ENCODE peak calls at places on chromosomes 2 and 18, in six cellular contexts. One of them, this sample, is unnamed.

GRCh38 chr2:233794128-233794658 is 16.1 kb downstream of the MROH2A start:
- DNase-seq in tibial artery: no peak
- DNase-seq in NB4: no peak
- DNase-seq in GM12865: no peak
- DNase-seq in left lung: no peak
- DNase-seq in A549: no peak
- DNase-seq in this sample: no peak

GRCh38 chr18:9337875-9338274 is 3.3 kb downstream of the TWSG1 start:
- DNase-seq in left lung: no peak
- DNase-seq in GM12865: peak; percentile 39
- DNase-seq in NB4: peak; percentile 82
- DNase-seq in tibial artery: no peak
- DNase-seq in A549: no peak
- DNase-seq in this sample: no peak

GRCh38 chr18:7568426-7568825 is 1.3 kb downstream of the PTPRM start:
- DNase-seq in A549: no peak
- DNase-seq in GM12865: no peak
- DNase-seq in tibial artery: peak; percentile 34
- DNase-seq in NB4: no peak
- DNase-seq in left lung: peak; percentile 86
- DNase-seq in this sample: peak; percentile 15

GRCh38 chr2:38239452-38239851 is 137.6 kb downstream of the ATL2 start:
- DNase-seq in left lung: no peak
- DNase-seq in GM12865: no peak
- DNase-seq in NB4: no peak
- DNase-seq in tibial artery: no peak
- DNase-seq in A549: no peak
- DNase-seq in this sample: no peak

GRCh38 chr2:95384854-95385569 is 17.5 kb upstream of the FAHD2A start:
- DNase-seq in A549: no peak
- DNase-seq in GM12865: no peak
- DNase-seq in left lung: no peak
- DNase-seq in NB4: no peak
- DNase-seq in tibial artery: peak; percentile 77
- DNase-seq in this sample: no peak

GRCh38 chr2:119009110-119009509 is 67.1 kb downstream of the MARCO start:
- DNase-seq in A549: no peak
- DNase-seq in tibial artery: no peak
- DNase-seq in NB4: no peak
- DNase-seq in left lung: no peak
- DNase-seq in GM12865: no peak
- DNase-seq in this sample: no peak

GRCh38 chr18:70301667-70302066 is 12.8 kb downstream of the SOCS6 start:
- DNase-seq in NB4: no peak
- DNase-seq in A549: no peak
- DNase-seq in left lung: no peak
- DNase-seq in tibial artery: no peak
- DNase-seq in GM12865: no peak
- DNase-seq in this sample: no peak

GRCh38 chr2:207423886-207424285 is 105.9 kb upstream of the CREB1 start:
- DNase-seq in NB4: peak; percentile 89
- DNase-seq in GM12865: peak; percentile 87
- DNase-seq in tibial artery: no peak
- DNase-seq in A549: no peak
- DNase-seq in left lung: no peak
- DNase-seq in this sample: peak; percentile 61

GRCh38 chr18:77131652-77132368 is 773 bp downstream of the MBP start:
- DNase-seq in A549: no peak
- DNase-seq in tibial artery: peak; percentile 64
- DNase-seq in GM12865: peak; percentile 67
- DNase-seq in NB4: peak; percentile 81
- DNase-seq in left lung: peak; percentile 93
- DNase-seq in this sample: peak; percentile 51

DNA sequence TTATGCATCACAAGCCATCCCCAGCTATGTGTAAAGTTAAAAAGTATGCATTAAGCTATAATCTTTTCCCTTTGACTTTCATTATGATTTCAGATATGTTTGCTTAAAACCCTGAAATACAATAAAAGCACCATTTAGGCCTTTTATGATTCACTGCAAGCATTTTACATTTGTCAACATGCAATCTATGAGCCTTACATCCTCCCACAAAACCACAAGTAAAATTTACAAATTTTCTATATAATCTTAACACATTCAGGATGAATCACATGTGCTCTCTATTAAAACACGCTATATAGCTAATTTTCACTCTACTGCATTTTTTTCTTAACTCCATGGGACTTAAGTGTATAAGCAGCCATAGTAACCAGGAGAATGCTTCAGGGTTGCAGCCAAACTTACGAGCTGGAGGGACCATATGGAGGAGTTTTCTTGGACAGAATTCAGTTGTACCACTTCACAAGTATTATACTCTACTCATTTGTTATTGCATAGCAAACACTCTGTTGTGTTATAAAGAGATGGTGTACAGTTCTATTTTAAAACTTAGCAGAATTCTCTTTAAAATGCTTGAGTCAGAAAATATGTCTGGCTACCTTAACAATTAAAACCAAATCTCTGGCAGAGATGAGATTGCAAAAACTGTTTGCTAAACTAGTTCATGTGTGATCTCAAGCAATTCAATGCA is 293.2 kb downstream of the ALK start:
- DNase-seq in A549: no peak
- DNase-seq in NB4: no peak
- DNase-seq in left lung: no peak
- DNase-seq in tibial artery: no peak
- DNase-seq in GM12865: no peak
- DNase-seq in this sample: no peak
- TF ChIP-seq CTCF in A549: no peak
- TF ChIP-seq CTCF in NB4: no peak
- TF ChIP-seq CTCF in left lung: no peak
- TF ChIP-seq CTCF in tibial artery: no peak
- TF ChIP-seq CTCF in GM12865: no peak
- TF ChIP-seq CTCF in this sample: no peak

GRCh38 chr2:59930430-59930829 is 623.0 kb downstream of the BCL11A start:
- DNase-seq in NB4: no peak
- DNase-seq in left lung: no peak
- DNase-seq in tibial artery: no peak
- DNase-seq in GM12865: no peak
- DNase-seq in A549: no peak
- DNase-seq in this sample: no peak

GRCh38 chr2:59935005-59935404 is 618.4 kb downstream of the BCL11A start:
- DNase-seq in tibial artery: no peak
- DNase-seq in GM12865: no peak
- DNase-seq in NB4: peak; percentile 5
- DNase-seq in A549: no peak
- DNase-seq in left lung: no peak
- DNase-seq in this sample: no peak

GRCh38 chr2:59933948-59934347 is 619.5 kb downstream of the BCL11A start:
- DNase-seq in NB4: no peak
- DNase-seq in A549: no peak
- DNase-seq in GM12865: no peak
- DNase-seq in left lung: no peak
- DNase-seq in tibial artery: no peak
- DNase-seq in this sample: no peak

GRCh38 chr2:59936031-59936430 is 617.4 kb downstream of the BCL11A start:
- DNase-seq in tibial artery: no peak
- DNase-seq in GM12865: no peak
- DNase-seq in A549: no peak
- DNase-seq in NB4: no peak
- DNase-seq in left lung: no peak
- DNase-seq in this sample: no peak

GRCh38 chr2:59932341-59932740 is 621.1 kb downstream of the BCL11A start:
- DNase-seq in left lung: no peak
- DNase-seq in tibial artery: no peak
- DNase-seq in GM12865: peak; percentile 7
- DNase-seq in A549: no peak
- DNase-seq in NB4: no peak
- DNase-seq in this sample: no peak
- TF ChIP-seq CTCF in left lung: no peak
- TF ChIP-seq CTCF in tibial artery: no peak
- TF ChIP-seq CTCF in GM12865: peak; percentile 10
- TF ChIP-seq CTCF in A549: no peak
- TF ChIP-seq CTCF in NB4: no peak
- TF ChIP-seq CTCF in this sample: no peak

DNA sequence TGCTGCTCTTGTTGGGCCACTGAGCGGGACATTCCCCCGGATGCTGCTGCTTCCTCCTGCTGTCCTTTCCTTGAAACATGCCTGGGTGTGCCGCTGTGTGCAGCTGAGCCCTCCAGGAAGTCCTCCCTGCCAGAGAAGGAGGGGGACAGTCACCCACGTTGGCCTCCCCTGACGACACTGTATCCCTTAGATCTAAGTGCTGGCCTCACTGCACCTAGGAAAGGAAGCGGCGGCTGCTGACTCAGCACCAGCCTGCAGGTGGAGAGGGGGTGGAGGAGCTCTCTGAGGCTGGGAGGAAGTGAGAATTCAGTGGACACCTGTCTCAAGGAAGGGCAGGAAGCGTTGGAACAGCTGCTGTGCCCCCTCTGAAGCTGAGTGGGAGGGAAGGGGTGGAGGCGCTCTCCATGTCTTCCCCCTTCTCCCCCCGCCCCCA is 239.8 kb downstream of the HAUS1 start:
- DNase-seq in GM12865: peak; percentile 81
- DNase-seq in tibial artery: peak; percentile 39
- DNase-seq in NB4: peak; percentile 29
- DNase-seq in A549: no peak
- DNase-seq in left lung: no peak
- DNase-seq in this sample: peak; percentile 36
- TF ChIP-seq CTCF in GM12865: peak; percentile 0
- TF ChIP-seq CTCF in tibial artery: no peak
- TF ChIP-seq CTCF in NB4: no peak
- TF ChIP-seq CTCF in A549: no peak
- TF ChIP-seq CTCF in left lung: no peak
- TF ChIP-seq CTCF in this sample: no peak

DNA sequence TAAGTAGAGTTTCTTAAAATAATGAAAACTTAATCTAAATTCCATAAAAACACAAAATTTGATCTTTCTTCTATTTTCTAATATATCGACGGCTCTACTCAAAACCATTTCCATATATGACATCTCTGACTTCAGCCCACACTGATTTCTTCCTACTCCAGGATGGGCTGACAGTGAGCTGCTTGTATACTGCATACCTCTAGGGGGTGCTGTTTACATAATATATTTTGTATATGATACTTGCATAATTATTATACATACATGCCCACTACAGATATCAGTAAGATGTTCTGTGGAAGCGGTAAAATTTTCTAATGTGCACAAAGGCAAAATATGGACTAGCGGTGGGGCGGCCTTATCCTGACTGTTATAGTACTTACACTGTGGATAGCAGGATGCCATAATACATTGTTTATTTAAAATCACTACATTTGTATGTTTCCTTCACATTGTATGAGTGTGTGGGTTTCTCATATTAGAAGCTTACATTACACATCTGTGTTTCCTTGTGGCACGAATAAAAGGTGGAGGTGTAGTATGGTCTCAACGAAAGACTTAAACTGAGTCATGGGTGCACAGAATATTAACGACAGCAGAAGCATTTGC is 66.1 kb upstream of the NXPH2 start:
- DNase-seq in A549: peak; percentile 39
- DNase-seq in NB4: peak; percentile 54
- DNase-seq in GM12865: peak; percentile 31
- DNase-seq in left lung: no peak
- DNase-seq in tibial artery: no peak
- DNase-seq in this sample: no peak
- TF ChIP-seq CTCF in A549: peak; percentile 63
- TF ChIP-seq CTCF in NB4: peak; percentile 65
- TF ChIP-seq CTCF in GM12865: peak; percentile 59
- TF ChIP-seq CTCF in left lung: peak; percentile 42
- TF ChIP-seq CTCF in tibial artery: peak; percentile 24
- TF ChIP-seq CTCF in this sample: peak; percentile 34

GRCh38 chr2:88959480-88960204 is 268.2 kb downstream of the RPIA start:
- DNase-seq in A549: no peak
- DNase-seq in GM12865: no peak
- DNase-seq in tibial artery: no peak
- DNase-seq in NB4: peak; percentile 4
- DNase-seq in left lung: no peak
- DNase-seq in this sample: no peak
- TF ChIP-seq CTCF in A549: no peak
- TF ChIP-seq CTCF in GM12865: no peak
- TF ChIP-seq CTCF in tibial artery: no peak
- TF ChIP-seq CTCF in NB4: peak; percentile 38
- TF ChIP-seq CTCF in left lung: no peak
- TF ChIP-seq CTCF in this sample: no peak

DNA sequence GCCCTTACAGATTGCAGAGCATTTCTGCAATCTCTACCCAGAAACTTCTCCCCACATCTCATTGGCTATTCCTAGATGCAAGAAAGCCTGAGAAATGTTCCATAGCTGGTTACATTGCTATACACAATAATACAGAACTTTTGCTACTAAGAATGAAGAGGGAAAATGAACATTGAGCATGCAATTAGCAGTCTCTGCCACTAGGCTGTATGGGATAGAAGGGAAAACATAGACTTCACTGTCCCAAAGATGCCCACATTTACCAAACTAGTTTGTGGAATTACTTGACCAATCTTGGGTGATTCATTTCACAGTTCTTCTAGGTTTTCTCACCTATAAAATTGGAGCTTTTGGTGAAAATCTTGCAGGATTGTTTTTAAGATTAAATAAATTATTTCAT is 265.7 kb upstream of the NT5C1B start:
- DNase-seq in GM12865: no peak
- DNase-seq in NB4: no peak
- DNase-seq in tibial artery: no peak
- DNase-seq in left lung: no peak
- DNase-seq in A549: peak; percentile 9
- DNase-seq in this sample: no peak
- TF ChIP-seq CTCF in GM12865: peak; percentile 11
- TF ChIP-seq CTCF in NB4: peak; percentile 39
- TF ChIP-seq CTCF in tibial artery: peak; percentile 20
- TF ChIP-seq CTCF in left lung: no peak
- TF ChIP-seq CTCF in A549: peak; percentile 30
- TF ChIP-seq CTCF in this sample: no peak

GRCh38 chr2:189631849-189632248 is 29.4 kb upstream of the ASNSD1 start:
- DNase-seq in A549: no peak
- DNase-seq in tibial artery: no peak
- DNase-seq in GM12865: no peak
- DNase-seq in NB4: no peak
- DNase-seq in left lung: no peak
- DNase-seq in this sample: no peak

GRCh38 chr2:189629553-189630453 is 31.5 kb upstream of the ASNSD1 start:
- DNase-seq in left lung: no peak
- DNase-seq in A549: no peak
- DNase-seq in GM12865: no peak
- DNase-seq in tibial artery: no peak
- DNase-seq in NB4: no peak
- DNase-seq in this sample: no peak

GRCh38 chr2:189627789-189628188 is 33.5 kb upstream of the ASNSD1 start:
- DNase-seq in GM12865: no peak
- DNase-seq in tibial artery: no peak
- DNase-seq in left lung: no peak
- DNase-seq in A549: no peak
- DNase-seq in NB4: no peak
- DNase-seq in this sample: no peak

GRCh38 chr2:189625636-189626035 is 35.6 kb upstream of the ASNSD1 start:
- DNase-seq in A549: no peak
- DNase-seq in tibial artery: no peak
- DNase-seq in GM12865: no peak
- DNase-seq in NB4: no peak
- DNase-seq in left lung: no peak
- DNase-seq in this sample: no peak

GRCh38 chr2:189628817-189629552 is 32.3 kb upstream of the ASNSD1 start:
- DNase-seq in tibial artery: no peak
- DNase-seq in GM12865: no peak
- DNase-seq in A549: no peak
- DNase-seq in left lung: no peak
- DNase-seq in NB4: peak; percentile 20
- DNase-seq in this sample: no peak
- TF ChIP-seq CTCF in tibial artery: no peak
- TF ChIP-seq CTCF in GM12865: no peak
- TF ChIP-seq CTCF in A549: peak; percentile 11
- TF ChIP-seq CTCF in left lung: no peak
- TF ChIP-seq CTCF in NB4: no peak
- TF ChIP-seq CTCF in this sample: no peak